ENCODE peak calls at places on chromosomes 1 and 21, in six cellular contexts. C, H, G, T, R and W are unnamed samples.
A peak's percentile ranks its signal among the peaks of the same experiment; 100 is the strongest.

GRCh38 chr1:59985901-59986735 is 59.5 kb upstream of the CYP2J2 start:
- DNase-seq in R (no peak), H (no peak), T (no peak), C (no peak), G (no peak), W (no peak)

GRCh38 chr1:66464802-66465201 is 69.2 kb upstream of the SGIP1 start:
- DNase-seq in T (peak; percentile 99), R (no peak), H (peak; percentile 25), C (no peak), G (no peak), W (peak; percentile 42)

GRCh38 chr1:111176678-111177077 is 23.8 kb downstream of the DENND2D start:
- DNase-seq in C (no peak), H (no peak), R (no peak), G (no peak), T (no peak), W (no peak)

GRCh38 chr21:43951911-43952703 is 60.0 kb upstream of the TRAPPC10 start:
- DNase-seq in R (no peak), C (no peak), T (no peak), G (no peak), H (no peak), W (no peak)

GRCh38 chr1:177088974-177089373 is 75.5 kb downstream of the ASTN1 start:
- DNase-seq in T (no peak), C (no peak), R (no peak), G (no peak), H (no peak), W (no peak)

GRCh38 chr1:117629625-117630422 is 24.0 kb downstream of the TENT5C start:
- DNase-seq in T (no peak), H (no peak), G (no peak), R (no peak), C (no peak), W (no peak)

GRCh38 chr1:8367571-8368184 is 49.8 kb downstream of the SLC45A1 start:
- DNase-seq in R (no peak), H (no peak), T (no peak), C (no peak), G (no peak), W (no peak)

GRCh38 chr21:35179990-35180557 is 131.0 kb upstream of the RUNX1 start:
- DNase-seq in H (peak; percentile 8), R (no peak), T (peak; percentile 55), C (no peak), G (no peak), W (peak; percentile 43)

GRCh38 chr1:116764466-116764896 is 10.3 kb downstream of the CD2 start:
- DNase-seq in T (no peak), H (no peak), G (no peak), C (no peak), R (no peak), W (no peak)

GRCh38 chr1:115164484-115164883 is 75.2 kb upstream of the TSPAN2 start:
- DNase-seq in T (no peak), C (no peak), R (no peak), H (no peak), G (no peak), W (no peak)

GRCh38 chr1:59346429-59346828 is 49.5 kb downstream of the FGGY start:
- DNase-seq in R (no peak), T (no peak), G (no peak), C (no peak), H (no peak), W (no peak)

GRCh38 chr1:37741130-37741529 is 23.8 kb downstream of the EPHA10 start:
- DNase-seq in R (no peak), T (peak; percentile 61), C (no peak), G (no peak), H (no peak), W (no peak)

GRCh38 chr1:7292714-7293419 is 478.2 kb upstream of the VAMP3 start:
- DNase-seq in H (no peak), T (no peak), C (no peak), R (no peak), G (no peak), W (no peak)

GRCh38 chr1:206476591-206476990 is 6.3 kb downstream of the IKBKE start:
- DNase-seq in T (no peak), H (no peak), R (no peak), G (no peak), C (no peak), W (no peak)

GRCh38 chr21:38994014-38994413 is 188.3 kb downstream of the ETS2 start:
- DNase-seq in C (no peak), R (no peak), G (no peak), H (no peak), T (no peak), W (no peak)

GRCh38 chr1:12384836-12385456 is 155.1 kb downstream of the VPS13D start:
- DNase-seq in R (no peak), C (no peak), T (no peak), G (no peak), H (no peak), W (no peak)

GRCh38 chr1:156103521-156103947 is 11.0 kb upstream of the LMNA start:
- DNase-seq in H (no peak), G (no peak), T (no peak), C (no peak), R (no peak), W (peak; percentile 78)

GRCh38 chr1:228445867-228446584 is 29.4 kb upstream of the TRIM17 start:
- DNase-seq in C (peak; percentile 26), G (no peak), T (peak; percentile 44), R (no peak), H (no peak), W (no peak)

GRCh38 chr1:94672934-94673333 is 131.4 kb upstream of the F3 start:
- DNase-seq in H (no peak), C (no peak), G (no peak), R (no peak), T (peak; percentile 63), W (no peak)

GRCh38 chr1:113248494-113248893 is 141.8 kb upstream of the MAGI3 start:
- DNase-seq in C (no peak), H (no peak), G (no peak), T (no peak), R (no peak), W (no peak)

GRCh38 chr1:93669369-93669768 is 12.3 kb downstream of the BCAR3 start:
- DNase-seq in T (no peak), C (no peak), R (no peak), G (no peak), H (no peak), W (no peak)

GRCh38 chr1:225694151-225694603 is 41.3 kb upstream of the ENAH start:
- DNase-seq in H (no peak), T (peak; percentile 83), R (no peak), G (peak; percentile 26), C (no peak), W (no peak)

GRCh38 chr1:243718893-243719292 is 131.2 kb downstream of the AKT3 start:
- DNase-seq in G (no peak), H (peak; percentile 56), C (no peak), T (no peak), R (no peak), W (peak; percentile 36)

GRCh38 chr1:240967070-240967724 is 355.2 kb upstream of the GREM2 start:
- DNase-seq in R (no peak), T (peak; percentile 9), C (no peak), G (no peak), H (peak; percentile 34), W (peak; percentile 2)

GRCh38 chr1:182441719-182442118 is 8.2 kb upstream of the RGSL1 start:
- DNase-seq in R (no peak), T (no peak), H (no peak), G (no peak), C (no peak), W (no peak)

GRCh38 chr1:206664740-206665139 is 20.0 kb upstream of the MAPKAPK2 start:
- DNase-seq in G (peak; percentile 35), H (no peak), C (no peak), T (no peak), R (no peak), W (no peak)

GRCh38 chr1:227785094-227785811 is 30.2 kb upstream of the PRSS38 start:
- DNase-seq in R (no peak), G (no peak), H (no peak), C (no peak), T (no peak), W (no peak)

GRCh38 chr1:151047925-151048644 is 534 bp downstream of the C1orf56 start:
- DNase-seq in C (peak; percentile 22), G (peak; percentile 63), R (no peak), T (peak; percentile 70), H (no peak), W (peak; percentile 86)

GRCh38 chr1:117512728-117513321 is 93.0 kb upstream of the TENT5C start:
- DNase-seq in H (no peak), C (peak; percentile 33), G (no peak), T (no peak), R (no peak), W (no peak)

GRCh38 chr21:35850029-35850428 is 210.3 kb downstream of the SETD4 start:
- DNase-seq in R (no peak), T (peak; percentile 29), G (no peak), H (no peak), C (no peak), W (no peak)